ENCODE peak calls at places on chromosome 9, in nine cellular contexts. I, L, P, C, E, R, V, D and X are unnamed samples.

GRCh38 chr9:72315510-72316287 is 49.3 kb downstream of the ZFAND5 start:
- DNase-seq in D (peak), L (peak), C (peak), E (peak), V (peak), R (peak), I (peak), P (no peak), X (peak)

GRCh38 chr9:98781588-98782383 is 14.6 kb downstream of the ANKS6 start:
- DNase-seq in D (no peak), R (no peak), V (no peak), E (no peak), C (no peak), I (peak), P (no peak), L (no peak), X (no peak)

GRCh38 chr9:117387422-117387821 is 27.4 kb downstream of the ASTN2 start:
- DNase-seq in R (no peak), V (no peak), P (no peak), L (no peak), E (no peak), D (no peak), I (no peak), C (no peak), X (no peak)

GRCh38 chr9:93062364-93062763 is 3.9 kb downstream of the SUSD3 start:
- DNase-seq in I (no peak), R (no peak), V (no peak), L (no peak), P (no peak), D (peak), E (no peak), C (no peak), X (no peak)

GRCh38 chr9:72527801-72528195 is 6.4 kb downstream of the TMC1 start:
- DNase-seq in C (peak), I (no peak), V (no peak), R (no peak), P (no peak), E (no peak), L (no peak), D (no peak), X (no peak)

GRCh38 chr9:69898714-69899209 is 78.1 kb downstream of the CFAP95 start:
- DNase-seq in V (no peak), P (no peak), D (no peak), E (peak), R (peak), I (no peak), L (no peak), C (peak), X (peak)

GRCh38 chr9:83410701-83411100 is 127.5 kb downstream of the FRMD3 start:
- DNase-seq in E (peak), V (no peak), R (no peak), I (no peak), P (no peak), L (no peak), C (no peak), D (no peak), X (no peak)

GRCh38 chr9:95641591-95641990 is 124.8 kb upstream of the PTCH1 start:
- DNase-seq in R (peak), C (peak), E (peak), D (no peak), V (no peak), I (no peak), L (no peak), P (no peak), X (no peak)

GRCh38 chr9:137460363-137461315 is 1.5 kb upstream of the NSMF start:
- DNase-seq in E (no peak), C (no peak), P (peak), R (no peak), V (peak), I (peak), D (no peak), L (no peak), X (no peak)

GRCh38 chr9:114756920-114757319 is 48.9 kb downstream of the TNFSF15 start:
- DNase-seq in C (no peak), E (no peak), I (no peak), L (no peak), P (no peak), D (no peak), R (no peak), V (no peak), X (no peak)

GRCh38 chr9:137262909-137263285 is 7.8 kb downstream of the NELFB start:
- DNase-seq in R (no peak), P (peak), D (no peak), L (no peak), E (no peak), V (peak), I (no peak), C (no peak), X (no peak)

GRCh38 chr9:87336407-87336806 is 161.3 kb upstream of the DAPK1 start:
- DNase-seq in C (peak), L (no peak), V (no peak), I (no peak), D (no peak), R (peak), P (no peak), E (peak), X (no peak)

GRCh38 chr9:37947987-37948386 is 44.1 kb upstream of the SLC25A51 start:
- DNase-seq in L (no peak), I (peak), R (no peak), P (no peak), D (no peak), C (no peak), V (no peak), E (no peak), X (no peak)

GRCh38 chr9:86735772-86736458 is 211.4 kb downstream of the GAS1 start:
- DNase-seq in V (no peak), R (no peak), I (no peak), C (no peak), L (no peak), D (no peak), P (no peak), E (peak), X (no peak)

GRCh38 chr9:127395491-127396252 is 1.3 kb upstream of the SLC2A8 start:
- DNase-seq in P (peak), C (no peak), D (peak), R (no peak), L (no peak), V (no peak), E (no peak), I (no peak), X (no peak)

GRCh38 chr9:63817622-63818518 is 1467.1 kb downstream of the FOXD4L5 start:
- DNase-seq in R (no peak), L (peak), C (peak), E (peak), I (peak), P (peak), D (peak), V (peak), X (no peak)

GRCh38 chr9:124941689-124942561 is 1.0 kb upstream of the GOLGA1 start:
- DNase-seq in V (peak), L (peak), P (peak), I (peak), D (peak), E (peak), R (peak), C (peak), X (peak)

GRCh38 chr9:124949387-124949786 is 8.5 kb upstream of the GOLGA1 start:
- DNase-seq in P (no peak), E (no peak), R (no peak), V (no peak), L (no peak), D (no peak), C (no peak), I (no peak), X (no peak)

GRCh38 chr9:124946167-124946566 is 5.3 kb upstream of the GOLGA1 start:
- DNase-seq in V (no peak), P (no peak), R (no peak), C (no peak), D (no peak), E (no peak), I (no peak), L (no peak), X (no peak)

GRCh38 chr9:124950050-124950718 is 9.3 kb upstream of the GOLGA1 start:
- DNase-seq in E (no peak), D (no peak), L (no peak), P (no peak), R (no peak), I (no peak), C (no peak), V (no peak), X (no peak)

GRCh38 chr9:124947727-124948391 is 7.0 kb upstream of the GOLGA1 start:
- DNase-seq in C (no peak), L (no peak), V (no peak), P (no peak), E (no peak), D (peak), I (no peak), R (no peak), X (no peak)
- H3K4me3 ChIP-seq in C (no peak), L (no peak), V (no peak), P (no peak), E (no peak), D (no peak), I (no peak), R (no peak), X (no peak)

GRCh38 chr9:78680196-78680595 is 383.3 kb downstream of the PSAT1 start:
- DNase-seq in E (no peak), P (no peak), I (no peak), R (no peak), D (no peak), L (no peak), C (no peak), V (no peak), X (no peak)
- TF ChIP-seq CTCF in E (no peak), P (no peak), I (no peak), R (no peak), D (no peak), L (no peak), C (no peak), V (no peak), X (no peak)

GRCh38 chr9:14336244-14336643 is 22.3 kb upstream of the NFIB start:
- DNase-seq in E (no peak), R (no peak), L (no peak), I (no peak), D (no peak), C (no peak), V (no peak), P (no peak), X (no peak)
- H3K4me3 ChIP-seq in E (no peak), R (no peak), L (no peak), I (no peak), D (no peak), C (no peak), V (no peak), P (no peak), X (no peak)

GRCh38 chr9:15469862-15470261 is 40.9 kb downstream of the PSIP1 start:
- DNase-seq in E (no peak), D (no peak), R (peak), P (no peak), L (no peak), C (no peak), V (no peak), I (no peak), X (no peak)

GRCh38 chr9:15468113-15468512 is 42.7 kb downstream of the PSIP1 start:
- DNase-seq in E (no peak), V (no peak), D (no peak), L (no peak), C (no peak), I (no peak), P (no peak), R (no peak), X (no peak)

GRCh38 chr9:15469406-15469805 is 41.4 kb downstream of the PSIP1 start:
- DNase-seq in R (peak), L (no peak), E (no peak), C (peak), V (no peak), D (no peak), P (no peak), I (no peak), X (no peak)
- TF ChIP-seq CTCF in R (no peak), L (no peak), E (no peak), C (no peak), V (no peak), D (no peak), P (no peak), I (no peak), X (no peak)